ENCODE peak calls at places on chromosomes 7 and 10, in five cellular contexts. One of them, this sample, is unnamed.

GRCh38 chr7:17422966-17423365 is 124.5 kb downstream of the AHR start:
- DNase-seq in K562: no peak
- DNase-seq in GM12878: no peak
- DNase-seq in HepG2: no peak
- DNase-seq in GM12891: no peak
- DNase-seq in this sample: no peak

GRCh38 chr10:60377955-60378354 is 11.7 kb downstream of the ANK3 start:
- DNase-seq in K562: no peak
- DNase-seq in GM12878: no peak
- DNase-seq in HepG2: no peak
- DNase-seq in GM12891: no peak
- DNase-seq in this sample: no peak

GRCh38 chr10:119466655-119467054 is 75.9 kb downstream of the RGS10 start:
- DNase-seq in K562: peak
- DNase-seq in GM12878: no peak
- DNase-seq in HepG2: no peak
- DNase-seq in GM12891: no peak
- DNase-seq in this sample: no peak

GRCh38 chr7:141676618-141677017 is 25.3 kb downstream of the DENND11 start:
- DNase-seq in K562: no peak
- DNase-seq in GM12878: no peak
- DNase-seq in HepG2: no peak
- DNase-seq in GM12891: no peak
- DNase-seq in this sample: no peak

GRCh38 chr7:102111758-102112119 is 174.9 kb upstream of the SH2B2 start:
- DNase-seq in K562: no peak
- DNase-seq in GM12878: no peak
- DNase-seq in HepG2: no peak
- DNase-seq in GM12891: no peak
- DNase-seq in this sample: no peak

GRCh38 chr7:8260871-8261707 is 878 bp downstream of the ICA1 start:
- DNase-seq in K562: peak
- DNase-seq in GM12878: no peak
- DNase-seq in HepG2: no peak
- DNase-seq in GM12891: peak
- DNase-seq in this sample: no peak

GRCh38 chr10:67612577-67613537 is 83.1 kb downstream of the CTNNA3 start:
- DNase-seq in K562: no peak
- DNase-seq in GM12878: peak
- DNase-seq in HepG2: no peak
- DNase-seq in GM12891: no peak
- DNase-seq in this sample: no peak

GRCh38 chr7:149500910-149501309 is 3.3 kb upstream of the ZNF746 start:
- DNase-seq in K562: no peak
- DNase-seq in GM12878: no peak
- DNase-seq in HepG2: no peak
- DNase-seq in GM12891: no peak
- DNase-seq in this sample: no peak

GRCh38 chr10:101818958-101819633 is 852 bp upstream of the OGA start:
- DNase-seq in K562: peak
- DNase-seq in GM12878: no peak
- DNase-seq in HepG2: peak
- DNase-seq in GM12891: no peak
- DNase-seq in this sample: no peak

GRCh38 chr7:4190021-4190981 is 491.8 kb upstream of the FOXK1 start:
- DNase-seq in K562: no peak
- DNase-seq in GM12878: no peak
- DNase-seq in HepG2: no peak
- DNase-seq in GM12891: no peak
- DNase-seq in this sample: no peak

GRCh38 chr10:110609592-110609991 is 34.5 kb upstream of the RBM20 start:
- DNase-seq in K562: no peak
- DNase-seq in GM12878: no peak
- DNase-seq in HepG2: no peak
- DNase-seq in GM12891: no peak
- DNase-seq in this sample: no peak

GRCh38 chr7:27184342-27185012 is 555 bp downstream of the HOXA11 start:
- DNase-seq in K562: no peak
- DNase-seq in GM12878: no peak
- DNase-seq in HepG2: no peak
- DNase-seq in GM12891: no peak
- DNase-seq in this sample: no peak

GRCh38 chr7:27560706-27561235 is 101.9 kb downstream of the HIBADH start:
- DNase-seq in K562: no peak
- DNase-seq in GM12878: no peak
- DNase-seq in HepG2: no peak
- DNase-seq in GM12891: no peak
- DNase-seq in this sample: no peak

GRCh38 chr7:70416611-70417010 is 715.3 kb upstream of the GALNT17 start:
- DNase-seq in K562: no peak
- DNase-seq in GM12878: no peak
- DNase-seq in HepG2: no peak
- DNase-seq in GM12891: no peak
- DNase-seq in this sample: no peak

GRCh38 chr10:113326160-113327111 is 226.4 kb upstream of the HABP2 start:
- DNase-seq in K562: peak
- DNase-seq in GM12878: peak
- DNase-seq in HepG2: peak
- DNase-seq in GM12891: peak
- DNase-seq in this sample: peak

GRCh38 chr7:132508724-132509348 is 67.4 kb downstream of the PLXNA4 start:
- DNase-seq in K562: no peak
- DNase-seq in GM12878: no peak
- DNase-seq in HepG2: no peak
- DNase-seq in GM12891: no peak
- DNase-seq in this sample: no peak

GRCh38 chr7:16708980-16709379 is 44.6 kb upstream of the TSPAN13 start:
- DNase-seq in K562: no peak
- DNase-seq in GM12878: no peak
- DNase-seq in HepG2: no peak
- DNase-seq in GM12891: no peak
- DNase-seq in this sample: no peak

GRCh38 chr7:47778153-47778661 is 170.1 kb downstream of the PKD1L1 start:
- DNase-seq in K562: no peak
- DNase-seq in GM12878: no peak
- DNase-seq in HepG2: peak
- DNase-seq in GM12891: no peak
- DNase-seq in this sample: no peak

GRCh38 chr7:43753401-43753800 is 5.1 kb upstream of the BLVRA start:
- DNase-seq in K562: no peak
- DNase-seq in GM12878: no peak
- DNase-seq in HepG2: no peak
- DNase-seq in GM12891: no peak
- DNase-seq in this sample: no peak

GRCh38 chr7:142802301-142802700 is 31.5 kb downstream of the PRSS2 start:
- DNase-seq in K562: no peak
- DNase-seq in GM12878: no peak
- DNase-seq in HepG2: no peak
- DNase-seq in GM12891: no peak
- DNase-seq in this sample: no peak

GRCh38 chr10:117684211-117684610 is 141.7 kb downstream of the EMX2 start:
- DNase-seq in K562: no peak
- DNase-seq in GM12878: no peak
- DNase-seq in HepG2: no peak
- DNase-seq in GM12891: no peak
- DNase-seq in this sample: no peak

GRCh38 chr10:103888113-103888841 is 29.7 kb downstream of the STN1 start:
- DNase-seq in K562: peak
- DNase-seq in GM12878: no peak
- DNase-seq in HepG2: peak
- DNase-seq in GM12891: peak
- DNase-seq in this sample: peak

GRCh38 chr7:44225566-44226395 is 25.0 kb downstream of the YKT6 start:
- DNase-seq in K562: no peak
- DNase-seq in GM12878: no peak
- DNase-seq in HepG2: no peak
- DNase-seq in GM12891: no peak
- DNase-seq in this sample: no peak

GRCh38 chr7:5420841-5421625 is 2.6 kb downstream of the TNRC18 start:
- DNase-seq in K562: no peak
- DNase-seq in GM12878: no peak
- DNase-seq in HepG2: no peak
- DNase-seq in GM12891: no peak
- DNase-seq in this sample: no peak

GRCh38 chr10:3830946-3831345 is 45.9 kb upstream of the KLF6 start:
- DNase-seq in K562: no peak
- DNase-seq in GM12878: no peak
- DNase-seq in HepG2: peak
- DNase-seq in GM12891: no peak
- DNase-seq in this sample: no peak

GRCh38 chr10:32984003-32984600 is 26.1 kb upstream of the ITGB1 start:
- DNase-seq in K562: no peak
- DNase-seq in GM12878: no peak
- DNase-seq in HepG2: no peak
- DNase-seq in GM12891: no peak
- DNase-seq in this sample: no peak

GRCh38 chr10:102225646-102226541 is at the start of gene ELOVL3:
- DNase-seq in K562: peak
- DNase-seq in GM12878: peak
- DNase-seq in HepG2: peak
- DNase-seq in GM12891: peak
- DNase-seq in this sample: peak

GRCh38 chr10:45673074-45673628 is 579 bp upstream of the ZFAND4 start:
- DNase-seq in K562: no peak
- DNase-seq in GM12878: no peak
- DNase-seq in HepG2: peak
- DNase-seq in GM12891: no peak
- DNase-seq in this sample: no peak

GRCh38 chr10:76558586-76558985 is 1079.0 kb downstream of the KCNMA1 start:
- DNase-seq in K562: no peak
- DNase-seq in GM12878: no peak
- DNase-seq in HepG2: peak
- DNase-seq in GM12891: no peak
- DNase-seq in this sample: no peak

GRCh38 chr7:19290936-19291335 is 145.7 kb upstream of the FERD3L start:
- DNase-seq in K562: no peak
- DNase-seq in GM12878: no peak
- DNase-seq in HepG2: no peak
- DNase-seq in GM12891: no peak
- DNase-seq in this sample: no peak

GRCh38 chr7:24702674-24703235 is 54.5 kb downstream of the GSDME start:
- DNase-seq in K562: no peak
- DNase-seq in GM12878: no peak
- DNase-seq in HepG2: no peak
- DNase-seq in GM12891: no peak
- DNase-seq in this sample: no peak

GRCh38 chr10:89327803-89328441 is at the start of gene IFIT3:
- DNase-seq in K562: peak
- DNase-seq in GM12878: peak
- DNase-seq in HepG2: peak
- DNase-seq in GM12891: no peak
- DNase-seq in this sample: no peak

GRCh38 chr7:120941064-120941463 is 9.5 kb upstream of the ING3 start:
- DNase-seq in K562: no peak
- DNase-seq in GM12878: no peak
- DNase-seq in HepG2: no peak
- DNase-seq in GM12891: no peak
- DNase-seq in this sample: no peak
- TF ChIP-seq TAF1 in K562: no peak
- TF ChIP-seq TAF1 in GM12878: no peak
- TF ChIP-seq TAF1 in HepG2: no peak
- TF ChIP-seq TAF1 in GM12891: no peak
- TF ChIP-seq TAF1 in this sample: no peak

GRCh38 chr7:32957326-32958045 is at the start of gene FKBP9:
- DNase-seq in K562: peak
- DNase-seq in GM12878: no peak
- DNase-seq in HepG2: peak
- DNase-seq in GM12891: peak
- DNase-seq in this sample: peak
- TF ChIP-seq POLR2A in K562: peak
- TF ChIP-seq POLR2A in GM12878: peak
- TF ChIP-seq POLR2A in HepG2: peak
- TF ChIP-seq POLR2A in GM12891: no peak
- TF ChIP-seq POLR2A in this sample: no peak

GRCh38 chr7:96447109-96447645 is 125.3 kb upstream of the SLC25A13 start:
- DNase-seq in K562: no peak
- DNase-seq in GM12878: no peak
- DNase-seq in HepG2: no peak
- DNase-seq in GM12891: no peak
- DNase-seq in this sample: no peak
- TF ChIP-seq POLR2AphosphoS5 in K562: no peak
- TF ChIP-seq POLR2AphosphoS5 in GM12878: no peak
- TF ChIP-seq POLR2AphosphoS5 in HepG2: no peak
- TF ChIP-seq POLR2AphosphoS5 in GM12891: no peak
- TF ChIP-seq POLR2AphosphoS5 in this sample: no peak

DNA sequence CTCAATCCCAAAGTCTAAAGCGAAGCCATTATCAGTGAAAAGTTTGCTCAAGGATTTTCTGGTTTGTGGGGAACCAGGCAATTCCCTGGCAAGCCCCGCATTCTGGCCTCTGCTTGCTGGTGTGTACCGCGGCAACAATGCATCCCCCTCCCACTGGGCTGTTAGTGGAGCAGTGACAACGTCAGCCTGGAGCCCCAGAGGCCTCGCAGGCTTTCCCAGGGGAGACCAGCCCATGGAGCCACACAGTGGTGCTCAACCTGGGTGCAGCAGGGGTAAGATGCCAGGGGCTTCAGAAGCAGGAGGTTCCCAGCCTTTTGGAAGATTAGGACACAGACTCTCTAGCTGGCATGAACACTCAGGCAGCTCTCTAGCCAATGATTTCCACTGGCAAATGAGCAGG is 411.7 kb upstream of the SHH start:
- DNase-seq in K562: no peak
- DNase-seq in GM12878: no peak
- DNase-seq in HepG2: no peak
- DNase-seq in GM12891: no peak
- DNase-seq in this sample: no peak
- TF ChIP-seq TAF1 in K562: no peak
- TF ChIP-seq TAF1 in GM12878: no peak
- TF ChIP-seq TAF1 in HepG2: no peak
- TF ChIP-seq TAF1 in GM12891: no peak
- TF ChIP-seq TAF1 in this sample: no peak

GRCh38 chr10:100373298-100374136 is 26.5 kb downstream of the SCD start:
- DNase-seq in K562: peak
- DNase-seq in GM12878: peak
- DNase-seq in HepG2: peak
- DNase-seq in GM12891: peak
- DNase-seq in this sample: peak

GRCh38 chr10:100368721-100369120 is 21.7 kb downstream of the SCD start:
- DNase-seq in K562: no peak
- DNase-seq in GM12878: no peak
- DNase-seq in HepG2: no peak
- DNase-seq in GM12891: no peak
- DNase-seq in this sample: no peak

GRCh38 chr10:100372415-100373297 is 25.6 kb downstream of the SCD start:
- DNase-seq in K562: no peak
- DNase-seq in GM12878: no peak
- DNase-seq in HepG2: no peak
- DNase-seq in GM12891: no peak
- DNase-seq in this sample: no peak

GRCh38 chr10:100370976-100371706 is 24.1 kb downstream of the SCD start:
- DNase-seq in K562: peak
- DNase-seq in GM12878: peak
- DNase-seq in HepG2: peak
- DNase-seq in GM12891: no peak
- DNase-seq in this sample: no peak

GRCh38 chr10:100370561-100370975 is 23.5 kb downstream of the SCD start:
- DNase-seq in K562: no peak
- DNase-seq in GM12878: no peak
- DNase-seq in HepG2: peak
- DNase-seq in GM12891: no peak
- DNase-seq in this sample: no peak
- TF ChIP-seq POLR2A in K562: no peak
- TF ChIP-seq POLR2A in GM12878: no peak
- TF ChIP-seq POLR2A in HepG2: no peak
- TF ChIP-seq POLR2A in GM12891: no peak
- TF ChIP-seq POLR2A in this sample: no peak